ENCODE peak calls at places on chromosomes 13 and 19, in five cellular contexts. H is stimulated activated CD4-positive, alpha-beta T cell treated with anti-CD3 and anti-CD28 coated beads, Interleukin-4, amount 100 ng/mL, for 1 hour; J is AG09319; E is fibroblast of the aortic adventitia; K is frontal cortex. W is an unnamed sample.

GRCh38 chr13:42762917-42763316 is 18.5 kb upstream of the FAM216B start:
- DNase-seq in H (no peak), J (peak; percentile 15), E (peak; percentile 90), K (no peak), W (no peak)

GRCh38 chr19:52343548-52343947 is 7.5 kb downstream of the ZNF610 start:
- DNase-seq in E (peak; percentile 16), K (peak; percentile 47), H (peak; percentile 30), J (no peak), W (peak; percentile 20)

GRCh38 chr13:102073251-102073650 is 328.6 kb downstream of the FGF14 start:
- DNase-seq in E (no peak), J (no peak), K (no peak), H (no peak), W (no peak)

GRCh38 chr13:99436013-99436412 is 65.3 kb upstream of the TM9SF2 start:
- DNase-seq in J (no peak), E (no peak), K (no peak), H (no peak), W (no peak)

GRCh38 chr13:44648392-44649117 is 72.4 kb upstream of the TSC22D1 start:
- DNase-seq in E (no peak), H (no peak), J (no peak), K (no peak), W (no peak)

GRCh38 chr19:3034845-3035541 is 5.9 kb upstream of the TLE2 start:
- DNase-seq in J (no peak), E (peak; percentile 55), H (peak; percentile 39), K (no peak), W (no peak)

GRCh38 chr13:85303630-85304029 is 495.6 kb downstream of the SLITRK6 start:
- DNase-seq in E (no peak), K (no peak), H (no peak), J (no peak), W (no peak)

GRCh38 chr13:110499621-110500281 is 61.8 kb downstream of the RAB20 start:
- DNase-seq in K (no peak), J (peak; percentile 65), H (no peak), E (no peak), W (no peak)

GRCh38 chr19:55930996-55931515 is 1.1 kb downstream of the NLRP13 start:
- DNase-seq in K (no peak), E (no peak), H (no peak), J (no peak), W (no peak)

GRCh38 chr13:98509271-98510155 is 67.4 kb downstream of the STK24 start:
- DNase-seq in H (peak; percentile 41), J (peak; percentile 79), K (no peak), E (peak; percentile 96), W (peak; percentile 65)

GRCh38 chr13:74929436-74929835 is 552.5 kb downstream of the TBC1D4 start:
- DNase-seq in K (no peak), E (peak; percentile 61), J (no peak), H (no peak), W (no peak)

GRCh38 chr13:104414771-104415170 is 1348.6 kb upstream of the SLC10A2 start:
- DNase-seq in J (no peak), H (no peak), E (no peak), K (no peak), W (no peak)